ENCODE peak calls at places on chromosome 1, in ten cellular contexts. M is amniotic stem cell; B is activated CD4-positive, alpha-beta T cell treated with anti-CD3 and anti-CD28 coated beads for 36 hours; P is GDM1; A is T-helper 2 cell; N is GM04503; X is colonic mucosa; H is posterior vena cava; Q is progenitor cell of endocrine pancreas; W is HFF-Myc. G is an unnamed sample.

GRCh38 chr1:169468982-169469381 is 16.8 kb downstream of the SLC19A2 start:
- DNase-seq in M (no peak), B (no peak), P (no peak), A (no peak), N (no peak), X (no peak), H (no peak), Q (no peak), W (no peak), G (no peak)

GRCh38 chr1:54001620-54002019 is 16.4 kb downstream of the LDLRAD1 start:
- DNase-seq in M (no peak), B (no peak), P (no peak), A (no peak), N (no peak), X (no peak), H (no peak), Q (no peak), W (no peak), G (no peak)

GRCh38 chr1:44012941-44013609 is 18.2 kb downstream of the SLC6A9 start:
- DNase-seq in M (no peak), B (no peak), P (peak; percentile 62), A (no peak), N (no peak), X (no peak), H (peak; percentile 66), Q (no peak), W (no peak), G (no peak)

GRCh38 chr1:202810193-202810614 is 550 bp upstream of the PCAT6 start:
- DNase-seq in M (no peak), B (no peak), P (no peak), A (no peak), N (no peak), X (no peak), H (no peak), Q (no peak), W (no peak), G (no peak)

GRCh38 chr1:234212764-234213406 is 160.4 kb upstream of the COA6 start:
- DNase-seq in M (no peak), B (peak; percentile 47), P (no peak), A (no peak), N (no peak), X (no peak), H (no peak), Q (no peak), W (peak; percentile 15), G (peak; percentile 11)

GRCh38 chr1:113275083-113275482 is 115.2 kb upstream of the MAGI3 start:
- DNase-seq in M (no peak), B (no peak), P (no peak), A (no peak), N (no peak), X (no peak), H (no peak), Q (no peak), W (no peak), G (no peak)

GRCh38 chr1:12760256-12760795 is 13.2 kb upstream of the PRAMEF12 start:
- DNase-seq in M (no peak), B (no peak), P (no peak), A (no peak), N (no peak), X (no peak), H (no peak), Q (no peak), W (no peak), G (no peak)

GRCh38 chr1:184664042-184664659 is 90.5 kb downstream of the EDEM3 start:
- DNase-seq in M (peak; percentile 40), B (peak; percentile 79), P (peak; percentile 51), A (peak; percentile 10), N (no peak), X (peak; percentile 83), H (peak; percentile 93), Q (peak; percentile 70), W (no peak), G (no peak)

GRCh38 chr1:74334147-74334546 is 99.0 kb downstream of the TNNI3K start:
- DNase-seq in M (no peak), B (no peak), P (no peak), A (no peak), N (no peak), X (no peak), H (no peak), Q (no peak), W (no peak), G (no peak)

GRCh38 chr1:205563927-205564441 is 59.5 kb downstream of the CDK18 start:
- DNase-seq in M (no peak), B (no peak), P (no peak), A (no peak), N (no peak), X (peak; percentile 73), H (peak; percentile 24), Q (no peak), W (no peak), G (no peak)

GRCh38 chr1:232335261-232335660 is 294.7 kb downstream of the SIPA1L2 start:
- DNase-seq in M (no peak), B (peak; percentile 38), P (no peak), A (peak; percentile 55), N (no peak), X (no peak), H (no peak), Q (no peak), W (no peak), G (peak; percentile 5)

GRCh38 chr1:2093055-2093454 is 42.8 kb downstream of the PRKCZ start:
- DNase-seq in M (no peak), B (no peak), P (no peak), A (no peak), N (no peak), X (no peak), H (no peak), Q (no peak), W (no peak), G (no peak)

GRCh38 chr1:36849956-36850355 is 184.4 kb downstream of the GRIK3 start:
- DNase-seq in M (no peak), B (no peak), P (no peak), A (no peak), N (no peak), X (no peak), H (no peak), Q (no peak), W (no peak), G (no peak)

GRCh38 chr1:29688477-29689365 is 452.4 kb downstream of the PTPRU start:
- DNase-seq in M (peak; percentile 36), B (peak; percentile 70), P (no peak), A (no peak), N (peak; percentile 24), X (no peak), H (no peak), Q (no peak), W (no peak), G (no peak)

GRCh38 chr1:53328490-53329182 is 766 bp upstream of the LRP8 start:
- DNase-seq in M (no peak), B (peak; percentile 55), P (no peak), A (no peak), N (no peak), X (no peak), H (peak; percentile 76), Q (no peak), W (no peak), G (peak; percentile 9)

GRCh38 chr1:88422037-88422436 is 262.0 kb upstream of the PKN2 start:
- DNase-seq in M (no peak), B (no peak), P (no peak), A (no peak), N (no peak), X (no peak), H (no peak), Q (no peak), W (no peak), G (no peak)

GRCh38 chr1:21539933-21540332 is 30.7 kb downstream of the ALPL start:
- DNase-seq in M (no peak), B (peak; percentile 29), P (no peak), A (no peak), N (no peak), X (no peak), H (no peak), Q (no peak), W (no peak), G (no peak)

GRCh38 chr1:90729484-90730246 is 12.6 kb upstream of the BARHL2 start:
- DNase-seq in M (no peak), B (peak; percentile 63), P (no peak), A (no peak), N (no peak), X (no peak), H (no peak), Q (no peak), W (no peak), G (no peak)

GRCh38 chr1:213066363-213066762 is 15.3 kb downstream of the RPS6KC1 start:
- DNase-seq in M (no peak), B (no peak), P (no peak), A (no peak), N (no peak), X (no peak), H (no peak), Q (no peak), W (no peak), G (no peak)

GRCh38 chr1:8873506-8874229 is 4.8 kb downstream of the ENO1 start:
- DNase-seq in M (peak; percentile 97), B (peak; percentile 92), P (peak; percentile 85), A (no peak), N (peak; percentile 95), X (peak; percentile 86), H (peak; percentile 94), Q (no peak), W (peak; percentile 93), G (peak; percentile 45)

GRCh38 chr1:33165209-33165608 is 16.6 kb downstream of the TRIM62 start:
- DNase-seq in M (no peak), B (no peak), P (no peak), A (no peak), N (no peak), X (no peak), H (no peak), Q (no peak), W (no peak), G (no peak)

GRCh38 chr1:43062527-43063080 is 103.9 kb upstream of the SLC2A1 start:
- DNase-seq in M (no peak), B (no peak), P (no peak), A (no peak), N (no peak), X (no peak), H (no peak), Q (no peak), W (no peak), G (no peak)

GRCh38 chr1:184418955-184419733 is 32.3 kb downstream of the C1orf21 start:
- DNase-seq in M (no peak), B (no peak), P (peak; percentile 30), A (no peak), N (no peak), X (no peak), H (no peak), Q (no peak), W (peak; percentile 51), G (no peak)

GRCh38 chr1:234505774-234506114 is 26.8 kb upstream of the TARBP1 start:
- DNase-seq in M (peak; percentile 4), B (no peak), P (no peak), A (no peak), N (peak; percentile 64), X (no peak), H (no peak), Q (no peak), W (no peak), G (no peak)

GRCh38 chr1:118928739-118929554 is 59.2 kb downstream of the TBX15 start:
- DNase-seq in M (no peak), B (peak; percentile 12), P (no peak), A (no peak), N (no peak), X (no peak), H (no peak), Q (peak; percentile 45), W (peak; percentile 25), G (no peak)

GRCh38 chr1:247407978-247408560 is 7.9 kb upstream of the NLRP3 start:
- DNase-seq in M (no peak), B (peak; percentile 19), P (no peak), A (no peak), N (no peak), X (no peak), H (no peak), Q (no peak), W (no peak), G (no peak)